ENCODE peak calls at places on chromosomes 3 and 15, in eight cellular contexts. Y is fibroblast of the aortic adventitia; S is fibroblast of pulmonary artery; W is cardiac muscle cell; Q is naive thymus-derived CD4-positive, alpha-beta T cell; R is CD8-positive, alpha-beta memory T cell; T is lower lobe of right lung; Z is heart left ventricle. H is an unnamed sample.

GRCh38 chr3:128399221-128399915 is 67.3 kb downstream of the DNAJB8 start:
- DNase-seq in Y (no peak), S (no peak), W (no peak), Q (no peak), R (no peak), T (no peak), Z (no peak), H (no peak)

GRCh38 chr3:195204360-195205166 is 66.4 kb downstream of the XXYLT1 start:
- DNase-seq in Y (peak; percentile 21), S (peak; percentile 88), W (peak; percentile 81), Q (no peak), R (no peak), T (no peak), Z (peak; percentile 16), H (no peak)

GRCh38 chr3:167361356-167361755 is 18.7 kb downstream of the ZBBX start:
- DNase-seq in Y (no peak), S (no peak), W (no peak), Q (no peak), R (no peak), T (no peak), Z (no peak), H (no peak)

GRCh38 chr3:16090711-16091110 is 83.8 kb upstream of the GALNT15 start:
- DNase-seq in Y (no peak), S (no peak), W (no peak), Q (no peak), R (no peak), T (no peak), Z (no peak), H (no peak)

GRCh38 chr15:74954515-74954914 is 2.1 kb downstream of the RPP25 start:
- DNase-seq in Y (peak; percentile 88), S (peak; percentile 85), W (peak; percentile 91), Q (no peak), R (no peak), T (no peak), Z (no peak), H (no peak)

GRCh38 chr3:8482960-8483665 is 18.5 kb upstream of the LMCD1 start:
- DNase-seq in Y (peak; percentile 97), S (peak; percentile 96), W (peak; percentile 96), Q (no peak), R (no peak), T (peak; percentile 55), Z (peak; percentile 72), H (peak; percentile 77)

GRCh38 chr3:60086811-60087210 is 1037.0 kb upstream of the CFAP20DC start:
- DNase-seq in Y (no peak), S (no peak), W (peak; percentile 3), Q (no peak), R (no peak), T (no peak), Z (no peak), H (no peak)

GRCh38 chr3:169362261-169362660 is 301.3 kb downstream of the MECOM start:
- DNase-seq in Y (peak; percentile 72), S (peak; percentile 71), W (peak; percentile 79), Q (no peak), R (no peak), T (no peak), Z (no peak), H (no peak)

GRCh38 chr3:120875507-120875906 is 32.5 kb upstream of the STXBP5L start:
- DNase-seq in Y (no peak), S (peak; percentile 71), W (peak; percentile 26), Q (no peak), R (no peak), T (no peak), Z (no peak), H (no peak)

GRCh38 chr3:143901105-143901504 is 52.8 kb upstream of the SLC9A9 start:
- DNase-seq in Y (peak; percentile 84), S (peak; percentile 84), W (peak; percentile 81), Q (no peak), R (no peak), T (no peak), Z (no peak), H (no peak)

GRCh38 chr15:97410907-97411575 is 549.5 kb upstream of the ARRDC4 start:
- DNase-seq in Y (no peak), S (no peak), W (no peak), Q (no peak), R (no peak), T (no peak), Z (no peak), H (no peak)

GRCh38 chr3:108100906-108101305 is 10.1 kb upstream of the CD47 start:
- DNase-seq in Y (no peak), S (no peak), W (no peak), Q (no peak), R (peak; percentile 16), T (no peak), Z (no peak), H (no peak)

DNA sequence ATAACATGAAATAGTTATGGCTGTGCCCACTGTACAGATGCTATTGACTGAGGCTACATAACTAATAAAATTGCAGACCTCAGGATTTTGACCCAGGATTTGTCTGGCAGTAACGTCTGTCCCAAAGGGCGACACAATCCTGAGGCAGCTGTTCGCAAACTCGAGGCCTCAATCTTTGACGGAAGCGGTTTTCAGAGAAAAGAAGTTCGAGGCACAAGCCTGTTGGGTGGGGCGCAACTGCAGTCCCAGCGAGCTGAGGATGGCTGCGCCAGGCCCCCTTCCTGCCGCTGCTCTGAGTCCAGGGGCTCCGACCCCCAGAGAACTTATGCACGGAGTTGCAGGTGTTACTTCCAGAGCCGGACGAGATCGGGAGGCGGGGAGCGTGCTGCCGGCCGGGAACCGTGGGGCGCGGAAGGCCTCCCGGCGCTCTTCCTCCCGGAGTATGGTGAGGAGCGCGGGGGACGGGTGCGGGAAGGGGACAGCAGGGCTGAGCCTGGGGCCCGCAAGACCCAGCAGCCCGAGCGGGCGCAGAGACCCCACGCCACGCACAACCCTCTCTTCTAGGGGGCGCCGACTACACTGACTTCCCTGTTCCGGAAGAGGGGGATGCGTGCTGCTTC is at the start of gene PARP15:
- DNase-seq in Y (peak; percentile 4), S (no peak), W (peak; percentile 30), Q (peak; percentile 43), R (peak; percentile 46), T (peak; percentile 51), Z (peak; percentile 9), H (peak; percentile 23)
- H3K4me3 ChIP-seq in Y (peak within 1 kb of the TSS; percentile 59), S (peak within 1 kb of the TSS; percentile 47), W (peak within 1 kb of the TSS; percentile 17), Q (peak within 1 kb of the TSS; percentile 74), R (peak within 1 kb of the TSS; percentile 49), T (peak within 1 kb of the TSS; percentile 70), Z (peak within 1 kb of the TSS; percentile 54), H (peak within 1 kb of the TSS; percentile 26)

GRCh38 chr3:141242722-141243092 is 11.1 kb downstream of the PXYLP1 start:
- DNase-seq in Y (no peak), S (no peak), W (no peak), Q (no peak), R (no peak), T (no peak), Z (no peak), H (no peak)

GRCh38 chr3:141241248-141242034 is 9.8 kb downstream of the PXYLP1 start:
- DNase-seq in Y (no peak), S (no peak), W (peak; percentile 31), Q (no peak), R (no peak), T (no peak), Z (peak; percentile 77), H (peak; percentile 78)

GRCh38 chr3:141243295-141243707 is 11.7 kb downstream of the PXYLP1 start:
- DNase-seq in Y (peak; percentile 29), S (peak; percentile 66), W (peak; percentile 55), Q (peak; percentile 66), R (peak; percentile 49), T (no peak), Z (peak; percentile 38), H (no peak)

GRCh38 chr3:141240290-141241247 is 8.9 kb downstream of the PXYLP1 start:
- DNase-seq in Y (no peak), S (peak; percentile 62), W (peak; percentile 59), Q (no peak), R (no peak), T (no peak), Z (no peak), H (no peak)

GRCh38 chr3:141242035-141242721 is 10.6 kb downstream of the PXYLP1 start:
- DNase-seq in Y (peak; percentile 83), S (peak; percentile 42), W (peak; percentile 30), Q (no peak), R (no peak), T (no peak), Z (no peak), H (no peak)
- H3K4me3 ChIP-seq in Y (no peak overlapping the region), S (no peak overlapping the region), W (no peak overlapping the region), Q (no peak overlapping the region), R (no peak overlapping the region), T (no peak overlapping the region), Z (no peak overlapping the region), H (no peak overlapping the region)

GRCh38 chr3:122680381-122681293 is at the start of gene PARP14:
- DNase-seq in Y (peak; percentile 74), S (peak; percentile 73), W (peak; percentile 78), Q (peak; percentile 64), R (peak; percentile 71), T (peak; percentile 81), Z (peak; percentile 84), H (peak; percentile 86)

GRCh38 chr3:122679467-122680291 is 960 bp upstream of the PARP14 start:
- DNase-seq in Y (peak; percentile 27), S (peak; percentile 28), W (peak; percentile 25), Q (peak; percentile 2), R (no peak), T (no peak), Z (no peak), H (peak; percentile 13)

GRCh38 chr3:122677261-122677660 is 3.4 kb upstream of the PARP14 start:
- DNase-seq in Y (no peak), S (no peak), W (no peak), Q (no peak), R (no peak), T (no peak), Z (no peak), H (no peak)

GRCh38 chr3:122678496-122678895 is 2.1 kb upstream of the PARP14 start:
- DNase-seq in Y (no peak), S (no peak), W (no peak), Q (no peak), R (no peak), T (no peak), Z (no peak), H (no peak)

DNA sequence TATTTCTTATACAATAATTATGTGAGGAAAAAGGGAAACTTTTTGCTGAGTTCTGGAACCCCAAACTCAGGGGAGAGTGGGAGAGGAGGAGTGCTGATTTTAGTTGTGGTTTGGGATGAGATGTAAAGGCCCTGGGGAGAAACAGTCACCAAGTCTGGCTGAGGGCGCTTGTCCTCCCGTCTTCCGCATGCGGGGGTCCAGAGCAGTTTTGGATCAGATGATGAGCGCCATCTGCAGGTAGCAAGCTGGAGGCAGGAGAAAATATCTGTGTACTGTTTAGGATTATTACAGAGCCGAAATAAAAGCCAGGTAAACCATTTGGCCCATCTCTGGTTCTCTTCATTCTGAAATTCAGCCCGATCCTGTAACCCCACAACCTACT is 1.6 kb upstream of the PARP14 start:
- DNase-seq in Y (peak; percentile 82), S (peak; percentile 84), W (peak; percentile 83), Q (peak; percentile 81), R (peak; percentile 77), T (peak; percentile 82), Z (peak; percentile 82), H (peak; percentile 88)
- H3K4me3 ChIP-seq in Y (peak overlapping the region; percentile 81), S (peak overlapping the region; percentile 8), W (no peak overlapping the region), Q (peak overlapping the region; percentile 87), R (peak overlapping the region; percentile 92), T (peak overlapping the region; percentile 87), Z (peak overlapping the region; percentile 3), H (peak overlapping the region; percentile 64)

DNA sequence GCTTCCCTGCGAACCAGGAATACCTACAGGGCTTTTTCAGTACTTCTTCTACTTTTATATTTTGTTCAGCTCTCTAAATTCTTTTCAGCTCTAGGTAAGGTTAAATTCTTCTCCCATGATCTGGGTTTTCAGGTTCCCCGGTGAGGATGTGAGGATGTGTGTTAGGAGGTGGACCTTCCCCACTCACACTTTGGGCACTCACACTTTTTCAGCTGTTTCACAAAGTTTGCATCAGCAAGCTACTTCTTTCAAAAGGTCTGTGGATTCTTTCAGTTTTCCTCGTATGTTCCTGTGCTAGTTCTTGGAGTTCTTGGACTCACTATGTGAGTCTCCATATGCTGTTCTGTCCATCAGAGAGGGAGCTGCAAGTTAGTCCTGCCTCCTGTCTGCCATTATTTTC is 13.9 kb upstream of the OR5K2 start:
- DNase-seq in Y (peak; percentile 10), S (no peak), W (no peak), Q (no peak), R (no peak), T (no peak), Z (no peak), H (no peak)
- H3K4me3 ChIP-seq in Y (no peak overlapping the region), S (no peak overlapping the region), W (no peak overlapping the region), Q (no peak overlapping the region), R (no peak overlapping the region), T (no peak overlapping the region), Z (no peak overlapping the region), H (no peak overlapping the region)

H was measured in heart right ventricle.